ENCODE peak calls at places on chromosomes 4 and X, in five cellular contexts. J is kidney, K is hippocampal formation, G is H1, N is renal cortical epithelial cell. U is an unnamed sample.

GRCh38 chrX:55794420-55794819 is 76.9 kb downstream of the RRAGB start:
- DNase-seq in J (no peak), K (no peak), N (no peak), G (no peak), U (no peak)

GRCh38 chr4:78058591-78059523 is 1.7 kb downstream of the FRAS1 start:
- DNase-seq in K (no peak), J (peak; percentile 83), G (peak; percentile 80), N (peak; percentile 36), U (no peak)

GRCh38 chr4:165965503-165965902 is 92.5 kb downstream of the TLL1 start:
- DNase-seq in K (no peak), J (no peak), N (peak; percentile 16), G (no peak), U (no peak)

GRCh38 chr4:86730310-86730709 is 118.9 kb downstream of the SLC10A6 start:
- DNase-seq in G (peak; percentile 59), N (no peak), J (peak; percentile 67), K (no peak), U (no peak)

GRCh38 chr4:24451870-24452269 is 132.5 kb downstream of the DHX15 start:
- DNase-seq in J (no peak), G (no peak), N (no peak), K (no peak), U (no peak)

GRCh38 chrX:126994011-126994410 is 174.5 kb downstream of the PRR32 start:
- DNase-seq in G (no peak), J (no peak), K (no peak), N (peak; percentile 1), U (no peak)

GRCh38 chr4:99572527-99573240 is 1.9 kb upstream of the MTTP start:
- DNase-seq in K (no peak), G (no peak), N (peak; percentile 74), J (no peak), U (no peak)

GRCh38 chr4:93764647-93765246 is 63.8 kb upstream of the ATOH1 start:
- DNase-seq in J (no peak), K (peak; percentile 56), N (peak; percentile 33), G (no peak), U (peak; percentile 4)

GRCh38 chr4:88759039-88759631 is 61.5 kb upstream of the NAP1L5 start:
- DNase-seq in N (peak; percentile 81), K (peak; percentile 46), J (no peak), G (no peak), U (no peak)

GRCh38 chr4:150978738-150979575 is 36.1 kb downstream of the LRBA start:
- DNase-seq in G (no peak), J (no peak), N (no peak), K (no peak), U (no peak)

GRCh38 chr4:105189855-105190650 is 43.4 kb downstream of the TET2 start:
- DNase-seq in G (no peak), K (no peak), J (no peak), N (no peak), U (no peak)

GRCh38 chrX:70254063-70254400 is 6.0 kb downstream of the P2RY4 start:
- DNase-seq in J (no peak), G (no peak), N (peak; percentile 23), K (no peak), U (no peak)

GRCh38 chr4:9924750-9925149 is 96.5 kb downstream of the SLC2A9 start:
- DNase-seq in G (no peak), N (peak; percentile 69), J (no peak), K (no peak), U (peak; percentile 68)

GRCh38 chrX:44872319-44872816 is 620 bp upstream of the KDM6A start:
- DNase-seq in N (no peak), K (peak; percentile 55), G (no peak), J (peak; percentile 89), U (no peak)

GRCh38 chrX:53190363-53190960 is 34.5 kb downstream of the KDM5C start:
- DNase-seq in G (peak; percentile 58), J (no peak), N (no peak), K (no peak), U (no peak)

GRCh38 chr4:168791376-168791775 is 218.7 kb downstream of the CBR4 start:
- DNase-seq in K (no peak), G (no peak), N (no peak), J (no peak), U (no peak)

GRCh38 chr4:169975131-169975836 is 50.9 kb downstream of the MFAP3L start:
- DNase-seq in K (no peak), G (no peak), J (no peak), N (peak; percentile 81), U (no peak)

GRCh38 chr4:27217261-27217769 is 356.7 kb downstream of the STIM2 start:
- DNase-seq in N (peak; percentile 70), K (no peak), J (no peak), G (no peak), U (no peak)

GRCh38 chrX:33974676-33975075 is 157.4 kb downstream of the FAM47A start:
- DNase-seq in N (no peak), K (no peak), J (no peak), G (no peak), U (no peak)

GRCh38 chrX:118271770-118272169 is 74.1 kb upstream of the WDR44 start:
- DNase-seq in G (no peak), N (no peak), K (no peak), J (no peak), U (no peak)

GRCh38 chr4:27666943-27667342 is 806.3 kb downstream of the STIM2 start:
- DNase-seq in G (no peak), N (no peak), K (no peak), J (no peak), U (no peak)

GRCh38 chr4:160299608-160300007 is 1196.7 kb downstream of the RAPGEF2 start:
- DNase-seq in N (peak; percentile 1), K (no peak), G (no peak), J (no peak), U (peak; percentile 74)

GRCh38 chr4:5300275-5300674 is 249.0 kb downstream of the STK32B start:
- DNase-seq in J (no peak), N (no peak), K (no peak), G (no peak), U (no peak)

GRCh38 chrX:39850630-39851152 is 247.1 kb downstream of the BCOR start:
- DNase-seq in K (no peak), G (no peak), N (no peak), J (no peak), U (no peak)

GRCh38 chrX:21996872-21997271 is 35.3 kb upstream of the PHEX start:
- DNase-seq in J (no peak), G (no peak), N (peak; percentile 44), K (no peak), U (no peak)

GRCh38 chr4:101274888-101275752 is 72.2 kb downstream of the PPP3CA start:
- DNase-seq in G (no peak), J (no peak), K (no peak), N (peak; percentile 22), U (no peak)

GRCh38 chr4:53510981-53511380 is 80.3 kb downstream of the LNX1 start:
- DNase-seq in G (no peak), N (no peak), K (no peak), J (no peak), U (peak; percentile 68)

GRCh38 chrX:101957174-101957573 is 25.3 kb upstream of the ZMAT1 start:
- DNase-seq in K (no peak), G (no peak), J (no peak), N (no peak), U (no peak)

GRCh38 chrX:136812286-136812685 is 31.6 kb upstream of the ARHGEF6 start:
- DNase-seq in N (no peak), J (no peak), G (no peak), K (no peak), U (no peak)

GRCh38 chr4:184587746-184588145 is 61.5 kb downstream of the CASP3 start:
- DNase-seq in K (no peak), G (no peak), J (no peak), N (no peak), U (no peak)

GRCh38 chr4:180449395-180449956 is 1793.7 kb upstream of the TENM3 start:
- DNase-seq in N (peak; percentile 37), K (no peak), G (no peak), J (no peak), U (peak; percentile 28)

GRCh38 chr4:155787113-155787710 is 28.4 kb downstream of the GUCY1B1 start:
- DNase-seq in G (no peak), K (peak; percentile 59), N (peak; percentile 76), J (no peak), U (peak; percentile 16)

GRCh38 chrX:37912286-37912685 is 64.9 kb upstream of the DYNLT3 start:
- DNase-seq in G (no peak), K (no peak), J (no peak), N (peak; percentile 41), U (no peak)

GRCh38 chr4:119136541-119136940 is 909 bp downstream of the MYOZ2 start:
- DNase-seq in J (no peak), G (no peak), N (no peak), K (no peak), U (no peak)

GRCh38 chr4:145734576-145735329 is 54.8 kb downstream of the C4orf51 start:
- DNase-seq in J (peak; percentile 89), K (no peak), G (no peak), N (peak; percentile 99), U (no peak)